ENCODE peak calls at places on chromosomes 1 and 21, in four cellular contexts. Q is thoracic aorta, W is Daoy, Y is T-cell. T is an unnamed sample.

GRCh38 chr1:233364695-233365539 is 37.4 kb downstream of the MAP3K21 start:
- DNase-seq in Q (no peak), W (no peak), Y (no peak), T (no peak)

GRCh38 chr1:23936481-23937176 is 23.0 kb upstream of the PNRC2 start:
- DNase-seq in Q (no peak), W (no peak), Y (no peak), T (peak; percentile 31)

GRCh38 chr1:25011966-25012625 is 82.0 kb upstream of the RUNX3 start:
- DNase-seq in Q (no peak), W (no peak), Y (no peak), T (no peak)

GRCh38 chr1:30329263-30329753 is 394.1 kb downstream of the MATN1 start:
- DNase-seq in Q (no peak), W (no peak), Y (no peak), T (no peak)

GRCh38 chr1:215682232-215682631 is 115.1 kb downstream of the KCTD3 start:
- DNase-seq in Q (no peak), W (no peak), Y (no peak), T (no peak)

GRCh38 chr1:152130186-152130585 is 14.9 kb upstream of the TCHH start:
- DNase-seq in Q (no peak), W (no peak), Y (no peak), T (no peak)

GRCh38 chr1:41735587-41736290 is 183.0 kb downstream of the HIVEP3 start:
- DNase-seq in Q (no peak), W (no peak), Y (no peak), T (no peak)

GRCh38 chr1:37047487-37047886 is 13.2 kb upstream of the GRIK3 start:
- DNase-seq in Q (no peak), W (no peak), Y (no peak), T (no peak)

GRCh38 chr1:41891403-41891896 is 27.3 kb downstream of the HIVEP3 start:
- DNase-seq in Q (no peak), W (peak; percentile 74), Y (peak; percentile 45), T (peak; percentile 76)

GRCh38 chr21:46649356-46649755 is 13.9 kb downstream of the PRMT2 start:
- DNase-seq in Q (no peak), W (no peak), Y (no peak), T (no peak)

GRCh38 chr1:32967863-32968571 is 3.4 kb upstream of the RNF19B start:
- DNase-seq in Q (no peak), W (no peak), Y (no peak), T (peak; percentile 17)

GRCh38 chr1:241061062-241061461 is 295.9 kb downstream of the RGS7 start:
- DNase-seq in Q (no peak), W (no peak), Y (no peak), T (no peak)

GRCh38 chr1:8418301-8418700 is 100.4 kb downstream of the SLC45A1 start:
- DNase-seq in Q (no peak), W (no peak), Y (no peak), T (no peak)

T was measured in RPMI7951.